ENCODE peak calls at places on chromosomes 5 and 9, in five cellular contexts. R is lung, N is HFF-Myc, S is spleen, U is endothelial cell. K is an unnamed sample.

GRCh38 chr9:27340876-27341540 is 44.1 kb upstream of the EQTN start:
- DNase-seq in R (no peak), N (no peak), S (no peak), U (no peak), K (no peak)

GRCh38 chr9:3330792-3331420 is 194.9 kb downstream of the RFX3 start:
- DNase-seq in R (no peak), N (no peak), S (no peak), U (no peak), K (peak)

GRCh38 chr9:94872921-94873511 is 146.5 kb downstream of the AOPEP start:
- DNase-seq in R (no peak), N (no peak), S (no peak), U (no peak), K (no peak)

GRCh38 chr9:129570450-129571297 is 50.2 kb downstream of the C9orf50 start:
- DNase-seq in R (peak), N (no peak), S (no peak), U (no peak), K (peak)

GRCh38 chr9:29297592-29297991 is 1724.3 kb upstream of the C9orf72 start:
- DNase-seq in R (no peak), N (no peak), S (no peak), U (no peak), K (no peak)

GRCh38 chr5:120806132-120806531 is 342.0 kb downstream of the PRR16 start:
- DNase-seq in R (no peak), N (no peak), S (no peak), U (no peak), K (peak)

GRCh38 chr5:151155149-151155776 is 2.3 kb downstream of the ANXA6 start:
- DNase-seq in R (no peak), N (no peak), S (peak), U (no peak), K (no peak)

GRCh38 chr9:2727966-2728613 is 10.8 kb downstream of the KCNV2 start:
- DNase-seq in R (no peak), N (peak), S (no peak), U (peak), K (peak)

GRCh38 chr9:133569891-133570651 is 35.6 kb downstream of the ADAMTSL2 start:
- DNase-seq in R (peak), N (no peak), S (no peak), U (no peak), K (no peak)

GRCh38 chr9:113579270-113580040 is 115.9 kb downstream of the RGS3 start:
- DNase-seq in R (no peak), N (no peak), S (peak), U (no peak), K (no peak)

GRCh38 chr9:34047864-34048729 is 590 bp downstream of the UBAP2 start:
- DNase-seq in R (peak), N (no peak), S (no peak), U (peak), K (peak)

GRCh38 chr5:77015938-77016569 is 14.2 kb upstream of the AGGF1 start:
- DNase-seq in R (no peak), N (peak), S (no peak), U (no peak), K (peak)

GRCh38 chr9:123637940-123638634 is 282.1 kb downstream of the CRB2 start:
- DNase-seq in R (no peak), N (no peak), S (no peak), U (no peak), K (no peak)

GRCh38 chr9:115276621-115277020 is 158.7 kb upstream of the TNC start:
- DNase-seq in R (no peak), N (no peak), S (no peak), U (no peak), K (peak)

GRCh38 chr5:109612278-109612905 is 77.3 kb upstream of the MAN2A1 start:
- DNase-seq in R (no peak), N (no peak), S (no peak), U (no peak), K (no peak)

GRCh38 chr9:93678199-93679019 is 102.0 kb downstream of the PHF2 start:
- DNase-seq in R (no peak), N (no peak), S (peak), U (peak), K (no peak)

GRCh38 chr9:33233659-33234335 is 6.2 kb upstream of the SPINK4 start:
- DNase-seq in R (peak), N (peak), S (no peak), U (no peak), K (peak)

GRCh38 chr9:101711330-101711941 is 27.0 kb downstream of the GRIN3A start:
- DNase-seq in R (no peak), N (no peak), S (no peak), U (peak), K (peak)

GRCh38 chr5:150209020-150209635 is 19.3 kb downstream of the SLC6A7 start:
- DNase-seq in R (peak), N (no peak), S (no peak), U (no peak), K (peak)

GRCh38 chr9:12775963-12776774 is 1.3 kb downstream of the LURAP1L start:
- DNase-seq in R (peak), N (peak), S (peak), U (peak), K (peak)

GRCh38 chr9:136362450-136362784 is 1.1 kb downstream of the DNLZ start:
- DNase-seq in R (no peak), N (no peak), S (peak), U (no peak), K (no peak)

GRCh38 chr9:79408200-79408599 is 163.6 kb upstream of the TLE4 start:
- DNase-seq in R (no peak), N (no peak), S (no peak), U (no peak), K (no peak)

GRCh38 chr5:5899716-5900115 is 477.2 kb downstream of the ICE1 start:
- DNase-seq in R (no peak), N (no peak), S (no peak), U (no peak), K (no peak)

GRCh38 chr5:16750445-16750844 is 133.6 kb upstream of the RETREG1 start:
- DNase-seq in R (no peak), N (no peak), S (no peak), U (no peak), K (no peak)

GRCh38 chr9:128216781-128217553 is 13.8 kb downstream of the DNM1 start:
- DNase-seq in R (no peak), N (no peak), S (no peak), U (no peak), K (no peak)

GRCh38 chr5:74943905-74944304 is 77.7 kb upstream of the FAM169A start:
- DNase-seq in R (no peak), N (no peak), S (no peak), U (no peak), K (no peak)
- TF ChIP-seq CTCF in R (no peak), N (no peak), S (no peak), U (no peak), K (no peak)

GRCh38 chr5:171521219-171521633 is 101.8 kb downstream of the FGF18 start:
- DNase-seq in R (peak), N (peak), S (peak), U (no peak), K (peak)
- TF ChIP-seq CTCF in R (no peak), N (peak), S (no peak), U (no peak), K (peak)

GRCh38 chr5:78133423-78133822 is 161.1 kb downstream of the AP3B1 start:
- DNase-seq in R (no peak), N (no peak), S (no peak), U (no peak), K (no peak)

GRCh38 chr5:78132507-78132906 is 162.0 kb downstream of the AP3B1 start:
- DNase-seq in R (no peak), N (no peak), S (no peak), U (no peak), K (no peak)

GRCh38 chr5:78129632-78130031 is 164.9 kb downstream of the AP3B1 start:
- DNase-seq in R (no peak), N (no peak), S (no peak), U (no peak), K (no peak)

GRCh38 chr5:78127875-78128274 is 166.6 kb downstream of the AP3B1 start:
- DNase-seq in R (no peak), N (no peak), S (no peak), U (peak), K (no peak)
- TF ChIP-seq CTCF in R (no peak), N (no peak), S (no peak), U (peak), K (peak)

GRCh38 chr5:55356896-55357295 is 49.1 kb downstream of the MTREX start:
- DNase-seq in R (no peak), N (no peak), S (no peak), U (no peak), K (no peak)
- TF ChIP-seq CTCF in R (no peak), N (no peak), S (no peak), U (no peak), K (no peak)

GRCh38 chr5:15008911-15009310 is 137.3 kb upstream of the ANKH start:
- DNase-seq in R (no peak), N (no peak), S (no peak), U (no peak), K (no peak)

GRCh38 chr5:15007549-15008142 is 136.1 kb upstream of the ANKH start:
- DNase-seq in R (no peak), N (no peak), S (no peak), U (no peak), K (no peak)

GRCh38 chr5:15010936-15011335 is 139.4 kb upstream of the ANKH start:
- DNase-seq in R (no peak), N (no peak), S (no peak), U (no peak), K (peak)

GRCh38 chr5:15009420-15009819 is 137.8 kb upstream of the ANKH start:
- DNase-seq in R (no peak), N (no peak), S (no peak), U (no peak), K (peak)

GRCh38 chr5:15008476-15008875 is 136.9 kb upstream of the ANKH start:
- DNase-seq in R (peak), N (peak), S (no peak), U (no peak), K (peak)
- TF ChIP-seq CTCF in R (no peak), N (no peak), S (no peak), U (no peak), K (no peak)

DNA sequence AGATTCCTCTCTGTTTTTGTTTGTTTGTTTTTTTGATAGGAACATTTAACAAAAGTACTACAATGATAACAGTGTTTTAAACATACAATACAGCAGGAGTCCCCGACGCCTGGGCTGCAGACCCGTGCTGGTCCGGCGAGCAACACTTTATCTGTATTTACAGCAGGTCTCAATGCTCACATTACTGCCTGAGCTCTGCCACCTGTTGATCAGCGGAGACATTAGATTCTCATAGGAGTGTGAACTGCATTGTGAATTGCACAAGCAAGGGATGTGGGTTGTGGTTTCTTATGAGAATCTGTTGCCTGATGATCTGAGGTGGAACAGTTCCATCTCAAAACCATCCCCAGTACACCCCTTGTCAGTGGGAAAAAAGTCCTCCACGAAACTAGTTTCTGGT is 1068.5 kb upstream of the CDH10 start:
- DNase-seq in R (no peak), N (no peak), S (no peak), U (peak), K (peak)
- TF ChIP-seq CTCF in R (no peak), N (no peak), S (no peak), U (no peak), K (no peak)

GRCh38 chr5:168364151-168364661 is 72.8 kb downstream of the WWC1 start:
- DNase-seq in R (no peak), N (no peak), S (no peak), U (no peak), K (peak)

GRCh38 chr5:168368854-168369253 is 77.4 kb downstream of the WWC1 start:
- DNase-seq in R (no peak), N (no peak), S (no peak), U (no peak), K (no peak)

GRCh38 chr5:168364738-168365550 is 73.5 kb downstream of the WWC1 start:
- DNase-seq in R (peak), N (no peak), S (no peak), U (peak), K (peak)

GRCh38 chr5:168366124-168366523 is 74.7 kb downstream of the WWC1 start:
- DNase-seq in R (no peak), N (peak), S (no peak), U (peak), K (peak)

DNA sequence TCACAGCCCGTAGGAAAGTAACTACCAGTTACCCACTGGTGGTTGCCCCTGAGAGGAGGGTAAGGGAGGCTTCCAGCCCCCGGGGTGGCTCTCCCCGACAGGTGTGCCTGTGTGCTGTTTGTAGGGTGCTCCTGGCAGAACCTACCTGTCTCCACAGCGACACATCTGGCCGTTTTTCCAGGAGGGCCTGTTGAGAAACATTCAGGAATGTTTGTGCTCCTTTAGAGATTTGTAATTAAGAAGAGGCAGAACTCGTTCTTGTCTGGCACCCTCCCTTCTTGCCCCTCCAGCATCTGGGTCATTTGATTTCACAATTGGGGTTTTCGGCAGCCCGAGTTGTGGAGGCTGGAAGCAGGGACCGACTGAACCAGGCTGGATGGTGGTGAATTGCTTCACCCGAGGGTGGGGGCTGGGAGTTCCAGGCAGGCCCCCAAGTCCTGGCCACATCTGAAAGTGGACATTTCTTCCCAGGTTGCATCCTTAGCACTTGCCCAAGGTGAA is 74.2 kb downstream of the WWC1 start:
- DNase-seq in R (peak), N (no peak), S (no peak), U (peak), K (peak)
- TF ChIP-seq CTCF in R (no peak), N (peak), S (no peak), U (no peak), K (peak)

DNA sequence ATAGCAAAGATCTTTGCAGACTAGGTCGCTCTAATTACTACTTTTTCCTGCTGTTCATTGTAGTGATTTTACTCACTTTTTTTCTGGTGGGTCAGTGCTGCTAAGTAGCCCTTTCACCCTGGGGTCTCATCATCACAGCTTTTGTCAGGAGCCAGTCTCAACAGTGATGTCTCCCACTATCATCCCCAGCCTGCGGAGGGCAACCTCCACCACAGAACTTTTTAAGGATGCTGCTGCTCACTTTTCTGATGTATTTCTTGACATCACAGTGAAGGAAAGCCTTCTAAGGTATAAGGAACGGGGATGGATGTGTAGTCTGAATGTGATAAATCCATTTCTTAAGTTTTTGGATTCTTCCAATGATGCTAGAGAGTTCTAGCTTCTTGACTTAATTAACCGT is 242.5 kb upstream of the RIOK2 start:
- DNase-seq in R (no peak), N (no peak), S (peak), U (peak), K (peak)
- TF ChIP-seq CTCF in R (no peak), N (peak), S (no peak), U (no peak), K (peak)

K was measured in MCF 10A.